ENCODE peak calls at places on chromosomes 1 and 21, in six cellular contexts. K, D, P, H, Q and M are unnamed samples.

GRCh38 chr1:162627662-162628296 is 4.5 kb upstream of the DDR2 start:
- DNase-seq in K (no peak), D (no peak), P (peak), H (no peak), Q (no peak), M (peak)

GRCh38 chr21:44617071-44617501 is 5.2 kb downstream of the KRTAP10-8 start:
- DNase-seq in K (peak), D (no peak), P (no peak), H (no peak), Q (no peak), M (no peak)

GRCh38 chr1:217244946-217245345 is 385.9 kb downstream of the GPATCH2 start:
- DNase-seq in K (no peak), D (no peak), P (no peak), H (no peak), Q (no peak), M (no peak)

GRCh38 chr1:169527461-169528213 is 41.9 kb upstream of the SLC19A2 start:
- DNase-seq in K (no peak), D (no peak), P (no peak), H (no peak), Q (no peak), M (no peak)

GRCh38 chr1:2801535-2802291 is at the start of gene TTC34:
- DNase-seq in K (peak), D (peak), P (no peak), H (no peak), Q (no peak), M (peak)

GRCh38 chr1:208253177-208253576 is 9.0 kb upstream of the PLXNA2 start:
- DNase-seq in K (no peak), D (no peak), P (no peak), H (no peak), Q (no peak), M (no peak)

GRCh38 chr1:98991127-98992003 is 13.3 kb downstream of the PLPPR5 start:
- DNase-seq in K (no peak), D (no peak), P (peak), H (no peak), Q (no peak), M (peak)

GRCh38 chr1:164770149-164770529 is 211.2 kb downstream of the PBX1 start:
- DNase-seq in K (no peak), D (no peak), P (no peak), H (no peak), Q (no peak), M (no peak)

GRCh38 chr21:40797881-40798280 is 49.1 kb downstream of the DSCAM start:
- DNase-seq in K (no peak), D (no peak), P (no peak), H (no peak), Q (no peak), M (no peak)

GRCh38 chr1:24070821-24071393 is 41.0 kb downstream of the MYOM3 start:
- DNase-seq in K (peak), D (peak), P (peak), H (peak), Q (peak), M (peak)

GRCh38 chr1:182328591-182328990 is 63.0 kb downstream of the GLUL start:
- DNase-seq in K (no peak), D (no peak), P (no peak), H (no peak), Q (no peak), M (no peak)

GRCh38 chr1:36703526-36704208 is 221.0 kb upstream of the CSF3R start:
- DNase-seq in K (peak), D (peak), P (peak), H (no peak), Q (peak), M (peak)